ENCODE peak calls at places on chromosomes 16 and 17, in ten cellular contexts. N is AG09309, X is NCI-H446, E is tibial artery, T is C1 segment of cervical spinal cord, I is NCI-H1436, U is AG20443, D is T1000, A is RPMI7951, C is amygdala. K is an unnamed sample.

GRCh38 chr17:73430848-73431247 is 119.0 kb upstream of the CDC42EP4 start:
- DNase-seq in N (no peak), X (peak), E (no peak), T (peak), I (no peak), U (no peak), D (no peak), A (peak), C (no peak), K (no peak)

GRCh38 chr16:2388875-2389433 is 40.3 kb upstream of the CCNF start:
- DNase-seq in N (no peak), X (peak), E (no peak), T (no peak), I (no peak), U (peak), D (no peak), A (peak), C (no peak), K (no peak)

GRCh38 chr17:20243524-20243923 is 223.8 kb downstream of the LGALS9B start:
- DNase-seq in N (no peak), X (no peak), E (no peak), T (no peak), I (no peak), U (no peak), D (no peak), A (no peak), C (no peak), K (no peak)

GRCh38 chr16:58025351-58026138 is at the start of gene MMP15:
- DNase-seq in N (no peak), X (peak), E (peak), T (no peak), I (peak), U (peak), D (no peak), A (peak), C (peak), K (no peak)

GRCh38 chr16:11759163-11759834 is 16.6 kb upstream of the TXNDC11 start:
- DNase-seq in N (no peak), X (no peak), E (no peak), T (no peak), I (peak), U (no peak), D (no peak), A (no peak), C (no peak), K (no peak)

GRCh38 chr17:27244481-27245223 is 49.3 kb upstream of the WSB1 start:
- DNase-seq in N (peak), X (no peak), E (peak), T (peak), I (no peak), U (peak), D (no peak), A (peak), C (peak), K (peak)

GRCh38 chr16:21598676-21599157 is 660 bp upstream of the METTL9 start:
- DNase-seq in N (no peak), X (no peak), E (no peak), T (no peak), I (no peak), U (peak), D (no peak), A (no peak), C (peak), K (no peak)

GRCh38 chr17:47864791-47865216 is 13.8 kb upstream of the SP6 start:
- DNase-seq in N (no peak), X (no peak), E (no peak), T (no peak), I (peak), U (no peak), D (no peak), A (peak), C (no peak), K (no peak)

GRCh38 chr16:53502331-53503269 is at the start of gene AKTIP:
- DNase-seq in N (no peak), X (no peak), E (no peak), T (peak), I (peak), U (peak), D (no peak), A (peak), C (peak), K (no peak)

GRCh38 chr17:18157354-18157985 is 26.2 kb upstream of the ALKBH5 start:
- DNase-seq in N (no peak), X (no peak), E (no peak), T (no peak), I (no peak), U (no peak), D (no peak), A (no peak), C (no peak), K (no peak)

GRCh38 chr16:55605756-55606155 is 39.3 kb downstream of the CAPNS2 start:
- DNase-seq in N (no peak), X (no peak), E (no peak), T (no peak), I (no peak), U (peak), D (no peak), A (no peak), C (no peak), K (no peak)

GRCh38 chr17:7673239-7673638 is 14.1 kb downstream of the TP53 start:
- DNase-seq in N (no peak), X (no peak), E (no peak), T (no peak), I (no peak), U (no peak), D (no peak), A (peak), C (no peak), K (no peak)

GRCh38 chr16:77359065-77359502 is 75.8 kb downstream of the ADAMTS18 start:
- DNase-seq in N (no peak), X (no peak), E (no peak), T (peak), I (no peak), U (peak), D (no peak), A (peak), C (no peak), K (no peak)

GRCh38 chr17:40251576-40251975 is 32.5 kb downstream of the WIPF2 start:
- DNase-seq in N (peak), X (no peak), E (no peak), T (no peak), I (no peak), U (peak), D (peak), A (peak), C (no peak), K (peak)

GRCh38 chr17:35709874-35710273 is 21.6 kb upstream of the RASL10B start:
- DNase-seq in N (peak), X (peak), E (no peak), T (no peak), I (peak), U (no peak), D (no peak), A (no peak), C (no peak), K (no peak)

GRCh38 chr17:15319461-15319860 is 21.9 kb downstream of the TEKT3 start:
- DNase-seq in N (no peak), X (no peak), E (no peak), T (no peak), I (no peak), U (no peak), D (no peak), A (no peak), C (no peak), K (no peak)

GRCh38 chr16:84735846-84736586 is 36.2 kb downstream of the USP10 start:
- DNase-seq in N (no peak), X (peak), E (no peak), T (no peak), I (peak), U (no peak), D (no peak), A (no peak), C (no peak), K (no peak)

GRCh38 chr17:21215935-21216334 is 2.0 kb upstream of the TMEM11 start:
- DNase-seq in N (no peak), X (no peak), E (no peak), T (no peak), I (no peak), U (no peak), D (no peak), A (no peak), C (no peak), K (no peak)

GRCh38 chr17:42050360-42051012 is at the start of gene C17orf113:
- DNase-seq in N (no peak), X (peak), E (no peak), T (peak), I (peak), U (peak), D (no peak), A (peak), C (peak), K (no peak)

GRCh38 chr17:61159415-61159814 is 240.2 kb upstream of the TBX2 start:
- DNase-seq in N (no peak), X (no peak), E (no peak), T (no peak), I (no peak), U (no peak), D (no peak), A (peak), C (no peak), K (no peak)

GRCh38 chr17:51759260-51759659 is 399.3 kb downstream of the CA10 start:
- DNase-seq in N (no peak), X (no peak), E (no peak), T (no peak), I (no peak), U (no peak), D (no peak), A (no peak), C (no peak), K (no peak)

GRCh38 chr16:80023865-80024264 is 423.3 kb upstream of the MAF start:
- DNase-seq in N (no peak), X (no peak), E (no peak), T (no peak), I (no peak), U (no peak), D (no peak), A (peak), C (no peak), K (no peak)